ENCODE peak calls at places on chromosomes 1 and 21, in seven cellular contexts. I, X, W, A, G, J and E are unnamed samples.

GRCh38 chr1:241592273-241592958 is 47.8 kb downstream of the CHML start:
- DNase-seq in I (peak), X (no peak), W (no peak), A (no peak), G (peak), J (peak), E (no peak)

GRCh38 chr1:39573736-39574624 is 2.6 kb downstream of the PABPC4 start:
- DNase-seq in I (peak), X (no peak), W (no peak), A (no peak), G (no peak), J (peak), E (peak)

GRCh38 chr1:148354909-148355308 is 128.2 kb downstream of the PPIAL4G start:
- DNase-seq in I (no peak), X (no peak), W (no peak), A (no peak), G (no peak), J (no peak), E (no peak)

GRCh38 chr1:63920154-63921117 is 146.6 kb downstream of the ROR1 start:
- DNase-seq in I (peak), X (no peak), W (peak), A (no peak), G (no peak), J (peak), E (no peak)

GRCh38 chr1:228087771-228088251 is 5.3 kb downstream of the ARF1 start:
- DNase-seq in I (peak), X (no peak), W (no peak), A (no peak), G (no peak), J (peak), E (no peak)

GRCh38 chr21:37237764-37238163 is 29.4 kb downstream of the VPS26C start:
- DNase-seq in I (no peak), X (no peak), W (no peak), A (no peak), G (no peak), J (no peak), E (no peak)

GRCh38 chr1:237961710-237962109 is 71.0 kb upstream of the ZP4 start:
- DNase-seq in I (no peak), X (no peak), W (no peak), A (no peak), G (no peak), J (no peak), E (no peak)

GRCh38 chr1:155050560-155051341 is at the start of gene ADAM15:
- DNase-seq in I (peak), X (peak), W (peak), A (peak), G (peak), J (peak), E (peak)

GRCh38 chr1:37438971-37439671 is 35.3 kb upstream of the ZC3H12A start:
- DNase-seq in I (no peak), X (peak), W (no peak), A (no peak), G (no peak), J (no peak), E (no peak)

GRCh38 chr1:18414872-18415447 is 65.8 kb upstream of the KLHDC7A start:
- DNase-seq in I (no peak), X (no peak), W (no peak), A (no peak), G (no peak), J (no peak), E (no peak)

GRCh38 chr21:29332461-29333354 is 34.0 kb downstream of the BACH1 start:
- DNase-seq in I (peak), X (no peak), W (no peak), A (no peak), G (no peak), J (peak), E (no peak)

GRCh38 chr1:54407957-54408700 is 1.9 kb upstream of the SSBP3 start:
- DNase-seq in I (peak), X (peak), W (no peak), A (peak), G (peak), J (peak), E (no peak)

GRCh38 chr1:155241069-155241679 is 14.1 kb downstream of the ENTREP3 start:
- DNase-seq in I (peak), X (peak), W (peak), A (peak), G (peak), J (peak), E (peak)

GRCh38 chr1:27772071-27772470 is 948 bp upstream of the STX12 start:
- DNase-seq in I (no peak), X (no peak), W (no peak), A (peak), G (no peak), J (peak), E (peak)

DNA sequence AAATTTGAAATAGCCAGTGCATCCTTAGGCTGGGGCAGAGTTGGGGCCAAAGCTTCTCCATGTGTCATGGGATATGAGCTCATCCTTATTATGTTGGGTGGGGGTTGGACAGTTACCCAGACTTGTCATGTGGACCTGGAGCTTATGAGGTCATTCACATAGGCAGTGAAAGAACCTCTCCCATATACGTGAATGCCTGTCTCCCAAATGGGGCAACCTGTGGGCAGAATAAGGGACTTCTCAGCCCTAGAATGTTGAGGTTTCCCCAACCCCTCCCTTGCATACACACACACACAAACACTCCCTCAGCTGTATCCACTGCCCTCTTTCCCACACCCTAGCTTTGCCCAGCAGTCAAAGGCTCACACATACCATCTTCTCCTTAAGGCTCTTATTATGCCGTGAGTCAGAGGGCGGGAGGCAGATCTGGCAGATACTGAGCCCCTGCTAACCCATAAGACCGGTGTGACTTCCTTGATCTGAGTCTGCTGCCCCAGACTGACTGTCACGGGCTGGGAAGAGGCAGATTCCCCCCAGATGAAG is 2.3 kb upstream of the IVL start:
- DNase-seq in I (peak), X (no peak), W (no peak), A (no peak), G (peak), J (peak), E (no peak)
- H3K27ac ChIP-seq in I (peak), X (no peak), W (no peak), A (no peak), G (no peak), J (peak), E (no peak)

DNA sequence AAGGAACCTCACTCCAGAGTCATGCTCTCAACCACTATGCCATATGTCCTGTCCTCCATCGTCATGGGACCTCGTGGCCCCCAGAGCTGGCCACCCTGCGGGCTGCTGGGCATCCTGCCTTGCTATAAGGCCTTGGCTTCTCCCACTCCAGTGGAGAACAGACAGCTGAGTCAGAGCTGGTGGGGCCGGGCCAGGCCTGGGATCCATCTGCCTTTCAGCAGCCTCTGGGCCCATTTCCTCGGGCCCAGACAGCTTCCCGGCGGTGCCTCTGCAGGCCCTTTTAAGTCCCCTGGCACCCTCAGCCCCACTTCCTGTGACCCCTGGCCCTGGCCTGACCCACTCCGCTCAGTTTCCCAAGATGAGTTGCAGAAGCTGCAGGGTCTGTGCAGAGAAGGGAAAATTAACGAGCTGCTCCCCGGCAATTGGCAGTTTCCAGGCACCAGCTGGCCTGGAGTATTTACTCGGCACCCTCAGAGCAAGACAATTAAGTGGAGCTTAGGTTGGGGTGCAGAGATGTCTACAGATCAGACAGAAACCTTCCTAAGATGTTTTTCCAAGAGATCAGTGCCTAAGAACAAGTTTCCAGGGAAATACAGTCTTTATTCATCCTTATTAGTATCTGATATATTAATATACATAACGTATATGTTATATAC is 98.3 kb downstream of the EPHB2 start:
- DNase-seq in I (peak), X (no peak), W (peak), A (no peak), G (no peak), J (peak), E (no peak)
- TF ChIP-seq EZH2phosphoT487 in I (no peak), X (no peak), W (no peak), A (no peak), G (no peak), J (no peak), E (no peak)

GRCh38 chr21:41289431-41289830 is 27.2 kb upstream of the FAM3B start:
- DNase-seq in I (no peak), X (peak), W (peak), A (peak), G (peak), J (no peak), E (no peak)

GRCh38 chr21:41290106-41290799 is 26.3 kb upstream of the FAM3B start:
- DNase-seq in I (no peak), X (no peak), W (no peak), A (peak), G (no peak), J (peak), E (no peak)

GRCh38 chr21:41295721-41296254 is 20.8 kb upstream of the FAM3B start:
- DNase-seq in I (no peak), X (no peak), W (no peak), A (no peak), G (no peak), J (no peak), E (no peak)

GRCh38 chr21:41294548-41295231 is 21.9 kb upstream of the FAM3B start:
- DNase-seq in I (no peak), X (no peak), W (no peak), A (no peak), G (no peak), J (no peak), E (no peak)
- H3K27ac ChIP-seq in I (no peak), X (no peak), W (no peak), A (no peak), G (no peak), J (no peak), E (no peak)

DNA sequence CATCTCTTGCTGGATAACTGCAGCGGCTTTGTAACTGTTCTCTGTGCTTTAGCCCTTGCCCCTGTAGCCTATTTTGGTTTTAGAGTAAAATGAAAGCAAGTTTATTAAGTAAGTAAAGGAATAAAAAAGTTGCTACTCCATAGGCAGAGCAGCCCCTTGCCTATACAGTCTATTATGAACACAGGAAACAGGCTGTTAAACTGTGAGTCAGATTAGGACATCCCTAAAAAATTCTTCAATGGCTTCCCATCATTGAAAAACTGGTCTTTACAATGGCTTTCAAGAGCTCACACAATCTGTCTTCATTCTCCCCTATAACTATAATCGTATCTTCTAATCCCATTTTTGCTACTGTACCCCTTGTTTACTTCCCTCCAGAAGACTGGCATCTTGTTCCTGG is 43.0 kb downstream of the ATG4C start:
- DNase-seq in I (no peak), X (no peak), W (no peak), A (no peak), G (no peak), J (no peak), E (no peak)
- TF ChIP-seq EZH2phosphoT487 in I (no peak), X (no peak), W (no peak), A (no peak), G (no peak), J (no peak), E (no peak)

GRCh38 chr1:21510885-21511578 is 1.8 kb downstream of the ALPL start:
- DNase-seq in I (no peak), X (no peak), W (no peak), A (no peak), G (no peak), J (no peak), E (no peak)
- H3K27ac ChIP-seq in I (no peak), X (peak), W (no peak), A (no peak), G (no peak), J (no peak), E (no peak)

DNA sequence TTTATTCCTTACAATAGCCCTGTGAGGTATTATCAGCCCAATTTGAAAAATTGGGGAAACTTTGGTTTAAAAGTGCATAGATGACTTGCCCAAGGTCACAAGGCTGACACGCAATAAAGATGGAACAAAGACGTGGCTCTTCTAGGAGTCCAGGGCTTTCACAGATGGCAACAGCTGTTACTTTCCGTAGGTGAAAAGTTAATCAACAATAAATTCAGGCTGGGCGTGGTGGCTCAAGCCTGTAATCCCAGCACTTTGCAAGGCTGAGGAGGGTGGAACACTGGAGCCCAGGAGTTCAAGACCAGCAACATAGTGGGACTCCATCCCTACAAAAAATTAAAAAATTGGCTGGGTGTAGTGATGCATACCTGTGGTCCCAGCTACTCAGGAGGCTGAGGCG is 87.8 kb upstream of the ATF3 start:
- DNase-seq in I (no peak), X (no peak), W (no peak), A (no peak), G (no peak), J (no peak), E (no peak)
- TF ChIP-seq EZH2phosphoT487 in I (no peak), X (no peak), W (no peak), A (no peak), G (no peak), J (no peak), E (no peak)

DNA sequence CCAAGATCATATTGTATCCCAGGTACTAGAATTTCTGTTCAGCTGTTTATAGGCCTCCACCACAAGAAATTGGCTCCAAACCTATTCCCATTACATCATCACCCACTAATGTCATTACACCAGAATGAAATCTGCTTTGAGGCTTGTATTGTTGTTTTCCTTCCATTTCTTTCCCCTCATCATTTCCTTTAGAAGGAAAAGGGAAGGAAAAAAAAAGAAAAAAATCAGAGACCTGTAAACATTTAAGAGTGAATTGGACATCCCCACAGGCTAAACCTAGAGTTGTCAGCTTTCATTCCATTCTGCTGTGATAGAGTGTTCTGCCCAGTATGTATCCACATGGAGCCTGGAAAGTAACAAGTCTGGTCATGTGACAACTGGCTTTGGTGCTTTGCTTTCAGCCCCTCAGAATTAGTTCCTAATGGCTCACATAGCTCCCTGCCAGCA is 44.6 kb downstream of the NFYC start:
- DNase-seq in I (no peak), X (peak), W (no peak), A (no peak), G (no peak), J (peak), E (no peak)
- H3K27ac ChIP-seq in I (no peak), X (no peak), W (peak), A (no peak), G (no peak), J (peak), E (no peak)

DNA sequence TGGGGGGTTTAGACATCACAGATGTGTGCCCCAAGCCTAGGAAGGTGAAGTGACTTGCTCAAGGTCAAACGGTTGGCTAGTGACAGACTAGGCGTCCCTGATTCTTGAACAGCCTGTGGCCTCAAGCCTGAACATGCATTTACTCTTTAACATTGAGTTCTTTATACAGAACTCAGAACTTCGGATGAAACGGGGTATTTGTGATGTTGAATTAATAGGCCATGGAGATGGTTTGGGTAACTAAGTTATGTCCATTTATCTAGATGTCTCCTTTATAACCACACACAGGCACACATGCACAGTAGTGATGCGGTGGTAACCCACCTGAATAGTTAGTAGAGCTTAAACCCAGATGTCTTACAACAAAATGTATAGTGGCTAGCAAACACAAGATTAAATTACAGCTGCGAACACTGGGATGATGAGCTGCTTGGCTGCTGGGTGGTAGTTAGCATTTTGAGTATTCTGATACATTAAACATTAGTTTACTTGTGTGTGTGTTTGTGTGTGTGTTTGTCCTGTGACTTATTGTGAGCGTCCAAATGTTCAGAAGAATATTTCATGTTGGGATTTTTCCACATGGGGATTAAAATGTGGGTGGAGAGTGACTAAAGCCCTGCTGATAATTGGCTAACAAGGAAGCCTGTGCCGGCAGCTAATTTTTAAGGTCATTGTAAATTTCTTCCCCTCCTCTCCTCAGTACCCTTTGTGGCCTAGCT is 2.3 kb downstream of the ATP1A1 start:
- DNase-seq in I (peak), X (no peak), W (no peak), A (no peak), G (no peak), J (peak), E (peak)
- TF ChIP-seq EZH2phosphoT487 in I (no peak), X (no peak), W (no peak), A (no peak), G (no peak), J (no peak), E (no peak)

DNA sequence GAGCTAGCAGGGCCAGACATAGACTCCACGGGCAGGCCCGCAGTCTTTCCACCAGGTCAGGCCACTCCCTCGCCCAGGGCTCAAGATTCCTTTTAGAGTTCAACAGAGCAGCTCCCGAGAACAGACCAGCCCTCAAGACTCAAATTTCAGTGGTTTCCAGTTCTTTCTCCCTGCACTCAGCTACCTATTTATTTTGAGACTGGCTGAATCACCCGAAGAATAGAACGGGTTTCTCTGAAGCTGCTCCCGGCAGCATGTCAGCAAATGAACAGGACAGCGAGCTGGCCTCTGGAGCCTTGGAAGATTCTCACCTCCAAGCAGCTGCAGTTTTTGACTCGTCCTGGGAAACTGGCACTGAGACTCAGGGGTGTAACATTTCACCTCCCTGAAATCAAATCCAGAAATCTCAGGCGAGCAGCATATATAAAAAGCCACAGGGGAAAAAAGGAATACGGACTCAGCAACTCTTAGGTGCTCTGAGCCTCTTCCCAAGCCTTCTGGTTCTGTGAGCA is 177.9 kb downstream of the CLIC6 start:
- DNase-seq in I (peak), X (peak), W (peak), A (no peak), G (peak), J (peak), E (no peak)
- H3K27ac ChIP-seq in I (peak), X (no peak), W (peak), A (no peak), G (peak), J (peak), E (no peak)

GRCh38 chr1:180974236-180974635 is 48.4 kb downstream of the STX6 start:
- DNase-seq in I (peak), X (peak), W (no peak), A (no peak), G (no peak), J (peak), E (no peak)
- TF ChIP-seq EZH2phosphoT487 in I (no peak), X (no peak), W (no peak), A (no peak), G (no peak), J (no peak), E (no peak)